ENCODE peak calls at places on chromosomes 6 and 20, in ten cellular contexts. Z is Panc1, Q is Peyer's patch, W is adrenal gland, T is GM20000, I is MM.1S, Y is mucosa of descending colon, B is neural progenitor cell, O is tibial artery, X is hepatocyte. F is an unnamed sample.

GRCh38 chr6:106069478-106069877 is 16.7 kb upstream of the PRDM1 start:
- DNase-seq in Z (no peak), Q (no peak), W (peak), T (no peak), I (no peak), Y (no peak), B (no peak), O (no peak), X (peak), F (peak)

GRCh38 chr6:28090902-28091586 is 10.7 kb downstream of the ZNF165 start:
- DNase-seq in Z (no peak), Q (no peak), W (no peak), T (no peak), I (no peak), Y (no peak), B (no peak), O (no peak), X (no peak), F (no peak)

GRCh38 chr20:32563311-32564272 is 21.5 kb downstream of the NOL4L start:
- DNase-seq in Z (no peak), Q (no peak), W (no peak), T (no peak), I (no peak), Y (no peak), B (peak), O (no peak), X (no peak), F (no peak)

GRCh38 chr20:38278150-38278549 is 17.6 kb upstream of the KIAA1755 start:
- DNase-seq in Z (no peak), Q (peak), W (no peak), T (no peak), I (no peak), Y (no peak), B (peak), O (peak), X (no peak), F (no peak)

GRCh38 chr6:138691595-138692057 is 81.9 kb upstream of the CCDC28A start:
- DNase-seq in Z (no peak), Q (no peak), W (no peak), T (no peak), I (no peak), Y (no peak), B (peak), O (no peak), X (peak), F (no peak)

GRCh38 chr20:33418033-33418432 is 16.7 kb upstream of the CDK5RAP1 start:
- DNase-seq in Z (no peak), Q (no peak), W (no peak), T (no peak), I (no peak), Y (no peak), B (no peak), O (no peak), X (no peak), F (no peak)

GRCh38 chr6:149324428-149324827 is 6.9 kb downstream of the TAB2 start:
- DNase-seq in Z (no peak), Q (no peak), W (no peak), T (no peak), I (no peak), Y (no peak), B (no peak), O (no peak), X (no peak), F (no peak)

GRCh38 chr20:43564993-43565757 is 6.3 kb downstream of the SGK2 start:
- DNase-seq in Z (no peak), Q (no peak), W (no peak), T (no peak), I (no peak), Y (no peak), B (no peak), O (no peak), X (no peak), F (no peak)

GRCh38 chr20:31819083-31819784 is at the start of gene MYLK2:
- DNase-seq in Z (no peak), Q (no peak), W (no peak), T (no peak), I (no peak), Y (no peak), B (no peak), O (peak), X (no peak), F (no peak)

GRCh38 chr6:16950825-16951495 is 150.9 kb upstream of the STMND1 start:
- DNase-seq in Z (no peak), Q (no peak), W (no peak), T (no peak), I (no peak), Y (no peak), B (no peak), O (no peak), X (no peak), F (no peak)

GRCh38 chr6:8589941-8590676 is 154.8 kb upstream of the SLC35B3 start:
- DNase-seq in Z (no peak), Q (no peak), W (no peak), T (no peak), I (no peak), Y (no peak), B (peak), O (no peak), X (peak), F (no peak)

GRCh38 chr20:22389836-22390542 is 194.4 kb downstream of the FOXA2 start:
- DNase-seq in Z (peak), Q (no peak), W (no peak), T (no peak), I (no peak), Y (no peak), B (no peak), O (no peak), X (peak), F (no peak)

GRCh38 chr20:59830107-59831023 is 103.1 kb downstream of the SYCP2 start:
- DNase-seq in Z (no peak), Q (no peak), W (no peak), T (no peak), I (no peak), Y (no peak), B (no peak), O (no peak), X (peak), F (peak)

GRCh38 chr6:129835691-129836090 is 25.4 kb downstream of the TMEM244 start:
- DNase-seq in Z (no peak), Q (no peak), W (no peak), T (no peak), I (no peak), Y (no peak), B (no peak), O (no peak), X (peak), F (no peak)

GRCh38 chr20:44097521-44098255 is 89.3 kb downstream of the JPH2 start:
- DNase-seq in Z (no peak), Q (no peak), W (no peak), T (no peak), I (no peak), Y (no peak), B (no peak), O (no peak), X (no peak), F (no peak)

GRCh38 chr6:10582774-10583508 is 61.8 kb downstream of the GCNT2 start:
- DNase-seq in Z (no peak), Q (no peak), W (no peak), T (no peak), I (no peak), Y (no peak), B (peak), O (no peak), X (peak), F (no peak)

GRCh38 chr6:148407372-148407771 is 64.7 kb downstream of the SASH1 start:
- DNase-seq in Z (peak), Q (no peak), W (no peak), T (no peak), I (no peak), Y (no peak), B (no peak), O (peak), X (no peak), F (no peak)

GRCh38 chr6:63764318-63764916 is 128.8 kb downstream of the PHF3 start:
- DNase-seq in Z (peak), Q (no peak), W (no peak), T (peak), I (peak), Y (no peak), B (peak), O (no peak), X (peak), F (no peak)

GRCh38 chr20:10955166-10955565 is 281.4 kb upstream of the JAG1 start:
- DNase-seq in Z (no peak), Q (no peak), W (no peak), T (no peak), I (no peak), Y (no peak), B (no peak), O (no peak), X (no peak), F (no peak)

GRCh38 chr6:2840794-2841061 is 935 bp downstream of the SERPINB1 start:
- DNase-seq in Z (no peak), Q (no peak), W (no peak), T (no peak), I (no peak), Y (peak), B (no peak), O (no peak), X (no peak), F (no peak)

GRCh38 chr6:101668496-101668895 is 275.0 kb downstream of the GRIK2 start:
- DNase-seq in Z (no peak), Q (no peak), W (no peak), T (no peak), I (no peak), Y (no peak), B (no peak), O (no peak), X (no peak), F (no peak)

GRCh38 chr6:125454351-125454750 is 152.6 kb upstream of the HDDC2 start:
- DNase-seq in Z (no peak), Q (no peak), W (no peak), T (no peak), I (no peak), Y (no peak), B (no peak), O (no peak), X (no peak), F (no peak)

GRCh38 chr6:65259982-65260381 is 447.0 kb downstream of the EYS start:
- DNase-seq in Z (no peak), Q (no peak), W (no peak), T (no peak), I (no peak), Y (no peak), B (no peak), O (no peak), X (no peak), F (no peak)

GRCh38 chr20:31677553-31678260 is 40.0 kb downstream of the COX4I2 start:
- DNase-seq in Z (no peak), Q (no peak), W (no peak), T (no peak), I (no peak), Y (no peak), B (no peak), O (no peak), X (no peak), F (no peak)

GRCh38 chr6:26180346-26180745 is 93.1 kb downstream of the HFE start:
- DNase-seq in Z (no peak), Q (no peak), W (no peak), T (no peak), I (no peak), Y (no peak), B (no peak), O (no peak), X (no peak), F (no peak)

GRCh38 chr20:59735486-59735885 is 131.1 kb downstream of the PHACTR3 start:
- DNase-seq in Z (no peak), Q (peak), W (no peak), T (no peak), I (no peak), Y (no peak), B (no peak), O (peak), X (no peak), F (no peak)

GRCh38 chr20:45032276-45032675 is 66.0 kb downstream of the STK4 start:
- DNase-seq in Z (no peak), Q (no peak), W (no peak), T (no peak), I (no peak), Y (no peak), B (no peak), O (no peak), X (no peak), F (no peak)

GRCh38 chr20:21607971-21608735 is 94.3 kb upstream of the NKX2-2 start:
- DNase-seq in Z (no peak), Q (no peak), W (peak), T (no peak), I (no peak), Y (no peak), B (no peak), O (no peak), X (no peak), F (no peak)

GRCh38 chr6:135170238-135170637 is 10.9 kb upstream of the MYB start:
- DNase-seq in Z (no peak), Q (no peak), W (no peak), T (no peak), I (no peak), Y (no peak), B (no peak), O (no peak), X (no peak), F (no peak)

GRCh38 chr6:37077459-37078296 is 72.2 kb downstream of the FGD2 start:
- DNase-seq in Z (no peak), Q (peak), W (peak), T (no peak), I (no peak), Y (peak), B (peak), O (peak), X (peak), F (peak)

GRCh38 chr6:167056370-167056769 is 57.2 kb downstream of the CEP43 start:
- DNase-seq in Z (no peak), Q (no peak), W (no peak), T (peak), I (no peak), Y (no peak), B (no peak), O (no peak), X (no peak), F (no peak)

GRCh38 chr6:23659125-23659524 is 466.9 kb upstream of the NRSN1 start:
- DNase-seq in Z (no peak), Q (no peak), W (no peak), T (no peak), I (no peak), Y (no peak), B (peak), O (no peak), X (peak), F (no peak)

GRCh38 chr20:38392356-38392755 is 42.8 kb downstream of the SNHG17 start:
- DNase-seq in Z (no peak), Q (no peak), W (no peak), T (no peak), I (no peak), Y (no peak), B (no peak), O (no peak), X (no peak), F (no peak)

GRCh38 chr6:55469829-55470438 is 109.1 kb downstream of the HMGCLL1 start:
- DNase-seq in Z (no peak), Q (no peak), W (no peak), T (no peak), I (peak), Y (no peak), B (no peak), O (no peak), X (no peak), F (no peak)

GRCh38 chr6:106546322-106547052 is 82.8 kb downstream of the RTN4IP1 start:
- DNase-seq in Z (peak), Q (no peak), W (no peak), T (no peak), I (no peak), Y (no peak), B (no peak), O (no peak), X (peak), F (no peak)

GRCh38 chr6:16313732-16314131 is 75.3 kb downstream of the GMPR start:
- DNase-seq in Z (no peak), Q (no peak), W (no peak), T (no peak), I (no peak), Y (no peak), B (no peak), O (peak), X (no peak), F (no peak)

GRCh38 chr6:135522975-135523692 is 25.6 kb upstream of the AHI1 start:
- DNase-seq in Z (no peak), Q (no peak), W (no peak), T (no peak), I (no peak), Y (no peak), B (no peak), O (no peak), X (peak), F (no peak)

DNA sequence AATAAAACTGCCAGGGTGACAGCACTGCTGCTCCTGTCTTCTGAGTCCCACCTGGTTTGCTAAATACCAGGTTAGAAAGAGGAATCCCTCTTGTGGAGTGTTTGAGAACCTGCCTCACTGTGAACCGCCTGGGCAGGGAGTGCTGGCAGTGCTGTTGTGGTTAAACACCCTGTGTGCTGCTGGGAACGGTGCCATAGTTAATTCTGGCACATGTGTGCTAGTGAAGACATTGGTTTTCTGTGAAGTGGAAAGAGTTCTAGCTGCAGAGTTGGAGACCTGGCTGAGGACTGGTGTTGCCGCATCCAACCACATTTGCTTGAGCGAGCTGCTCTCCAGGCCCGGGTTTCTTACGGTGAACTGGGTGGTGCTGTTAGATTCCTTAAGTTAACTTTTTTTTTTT is 72.7 kb downstream of the IGF2R start:
- DNase-seq in Z (no peak), Q (no peak), W (peak), T (no peak), I (no peak), Y (no peak), B (no peak), O (no peak), X (no peak), F (no peak)
- TF ChIP-seq CTCF in Z (no peak), Q (no peak), W (no peak), T (no peak), I (no peak), Y (no peak), B (no peak), O (no peak), X (peak), F (no peak)

GRCh38 chr6:168636147-168636982 is 195.4 kb downstream of the SMOC2 start:
- DNase-seq in Z (no peak), Q (no peak), W (no peak), T (no peak), I (peak), Y (no peak), B (peak), O (no peak), X (no peak), F (no peak)
- TF ChIP-seq CTCF in Z (no peak), Q (no peak), W (no peak), T (no peak), I (no peak), Y (no peak), B (no peak), O (no peak), X (no peak), F (no peak)

DNA sequence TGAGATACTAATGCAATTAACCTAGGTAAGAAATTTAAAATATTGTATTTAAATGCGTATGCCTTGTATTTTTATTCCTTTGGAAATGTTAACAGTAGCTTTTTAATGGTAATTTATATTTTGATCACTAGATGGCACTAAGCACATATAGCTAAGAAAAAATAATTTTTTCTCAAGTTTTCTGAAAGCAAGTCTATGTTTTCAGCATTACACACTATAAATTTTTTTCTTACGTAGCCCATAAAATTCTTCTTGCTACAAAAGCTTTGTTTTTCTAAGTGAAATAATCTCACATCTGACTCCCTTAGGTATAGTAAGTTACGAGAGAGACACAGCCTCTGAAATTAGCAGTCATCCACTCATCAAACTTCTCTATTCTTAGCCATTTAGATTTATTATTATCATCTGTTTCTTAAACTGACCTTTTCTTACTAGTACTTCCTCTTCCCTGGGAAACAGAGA is 35.7 kb downstream of the TSPYL4 start:
- DNase-seq in Z (no peak), Q (no peak), W (no peak), T (no peak), I (peak), Y (no peak), B (no peak), O (no peak), X (peak), F (no peak)
- TF ChIP-seq CTCF in Z (peak), Q (peak), W (peak), T (no peak), I (peak), Y (no peak), B (peak), O (peak), X (peak), F (peak)

GRCh38 chr20:34829191-34829590 is 3.7 kb upstream of the NCOA6 start:
- DNase-seq in Z (no peak), Q (no peak), W (no peak), T (no peak), I (no peak), Y (no peak), B (no peak), O (no peak), X (no peak), F (no peak)

DNA sequence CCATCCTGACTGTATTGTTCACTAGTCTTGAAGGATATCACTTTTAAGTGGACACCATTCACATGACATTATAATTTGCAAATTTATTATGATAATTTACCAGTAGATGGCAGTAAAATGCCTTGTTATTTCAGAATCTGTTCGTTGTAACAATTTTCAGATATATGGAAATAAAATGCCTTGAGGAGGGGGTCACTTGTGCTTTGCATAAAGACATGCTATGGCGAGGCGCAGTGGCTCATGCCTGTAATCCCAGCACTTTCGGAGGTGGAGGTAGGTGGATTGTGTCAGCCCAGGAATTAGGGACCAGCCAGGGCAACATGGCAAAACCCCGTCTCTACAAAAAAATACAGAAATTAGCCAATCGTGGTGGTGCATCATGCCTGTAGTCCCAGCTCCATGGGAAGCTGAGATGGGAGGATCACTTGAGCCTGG is 9.0 kb upstream of the NCOA6 start:
- DNase-seq in Z (peak), Q (no peak), W (no peak), T (peak), I (peak), Y (no peak), B (no peak), O (no peak), X (peak), F (no peak)
- TF ChIP-seq CTCF in Z (peak), Q (peak), W (peak), T (no peak), I (peak), Y (no peak), B (peak), O (peak), X (peak), F (no peak)

GRCh38 chr20:51447097-51447764 is 95.3 kb downstream of the NFATC2 start:
- DNase-seq in Z (peak), Q (peak), W (peak), T (no peak), I (no peak), Y (no peak), B (peak), O (peak), X (peak), F (peak)
- TF ChIP-seq CTCF in Z (no peak), Q (no peak), W (no peak), T (no peak), I (no peak), Y (no peak), B (no peak), O (no peak), X (no peak), F (no peak)

GRCh38 chr6:1240766-1241165 is 71.1 kb upstream of the FOXQ1 start:
- DNase-seq in Z (no peak), Q (no peak), W (no peak), T (no peak), I (no peak), Y (no peak), B (no peak), O (no peak), X (no peak), F (no peak)

GRCh38 chr6:1242439-1242838 is 69.5 kb upstream of the FOXQ1 start:
- DNase-seq in Z (no peak), Q (no peak), W (no peak), T (no peak), I (no peak), Y (no peak), B (no peak), O (no peak), X (peak), F (no peak)

GRCh38 chr6:1244278-1244677 is 67.6 kb upstream of the FOXQ1 start:
- DNase-seq in Z (no peak), Q (no peak), W (no peak), T (no peak), I (no peak), Y (no peak), B (no peak), O (no peak), X (no peak), F (no peak)

GRCh38 chr6:1239805-1240204 is 72.1 kb upstream of the FOXQ1 start:
- DNase-seq in Z (no peak), Q (no peak), W (no peak), T (no peak), I (no peak), Y (no peak), B (no peak), O (no peak), X (no peak), F (no peak)

DNA sequence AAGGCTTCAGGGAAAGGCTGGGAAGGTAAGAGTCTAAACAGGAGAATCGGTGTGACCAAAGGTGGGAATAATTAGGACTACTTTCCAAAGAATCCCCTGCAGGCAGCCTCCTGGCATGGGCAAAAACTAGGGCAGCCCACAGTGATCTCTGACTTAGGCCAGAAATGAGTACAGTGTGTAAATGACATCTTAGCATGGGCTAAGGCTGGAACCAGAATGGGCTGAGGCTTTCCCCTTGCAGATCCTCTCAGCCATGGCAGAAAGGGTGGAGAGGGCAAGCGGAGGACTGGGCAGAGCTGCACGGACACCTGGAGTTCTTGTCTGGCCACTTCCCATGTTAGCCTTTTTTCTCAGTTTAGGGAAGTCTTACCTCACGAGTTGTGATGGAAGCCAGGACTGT is 69.9 kb upstream of the FOXQ1 start:
- DNase-seq in Z (no peak), Q (no peak), W (no peak), T (no peak), I (no peak), Y (no peak), B (no peak), O (no peak), X (no peak), F (no peak)
- TF ChIP-seq CTCF in Z (no peak), Q (no peak), W (no peak), T (no peak), I (no peak), Y (no peak), B (no peak), O (no peak), X (no peak), F (no peak)

F was measured in colonic mucosa.